ENCODE peak calls at places on chromosomes 6 and 20, in ten cellular contexts. One of them, this sample, is unnamed.
A peak's percentile ranks its signal among the peaks of the same experiment; 100 is the strongest.

GRCh38 chr6:167572106-167572505 is 247.2 kb downstream of the TTLL2 start:
- DNase-seq in AG10803: no peak
- DNase-seq in IMR-90: no peak
- DNase-seq in thoracic aorta: no peak
- DNase-seq in cardiac muscle cell: no peak
- DNase-seq in cardiac fibroblast: no peak
- DNase-seq in fibroblast of lung: no peak
- DNase-seq in neural progenitor cell: no peak
- DNase-seq in esophagus muscularis mucosa: peak; percentile 29
- DNase-seq in epithelial cell of esophagus: no peak
- DNase-seq in this sample: no peak

GRCh38 chr6:35589904-35590303 is 77.2 kb upstream of the TULP1 start:
- DNase-seq in AG10803: no peak
- DNase-seq in IMR-90: no peak
- DNase-seq in thoracic aorta: no peak
- DNase-seq in cardiac muscle cell: no peak
- DNase-seq in cardiac fibroblast: no peak
- DNase-seq in fibroblast of lung: no peak
- DNase-seq in neural progenitor cell: no peak
- DNase-seq in esophagus muscularis mucosa: no peak
- DNase-seq in epithelial cell of esophagus: no peak
- DNase-seq in this sample: no peak

GRCh38 chr6:69305456-69305855 is 491.4 kb downstream of the LMBRD1 start:
- DNase-seq in AG10803: no peak
- DNase-seq in IMR-90: no peak
- DNase-seq in thoracic aorta: no peak
- DNase-seq in cardiac muscle cell: no peak
- DNase-seq in cardiac fibroblast: no peak
- DNase-seq in fibroblast of lung: no peak
- DNase-seq in neural progenitor cell: no peak
- DNase-seq in esophagus muscularis mucosa: no peak
- DNase-seq in epithelial cell of esophagus: no peak
- DNase-seq in this sample: no peak

GRCh38 chr20:51695574-51696303 is 72.5 kb downstream of the ATP9A start:
- DNase-seq in AG10803: peak; percentile 77
- DNase-seq in IMR-90: peak; percentile 93
- DNase-seq in thoracic aorta: no peak
- DNase-seq in cardiac muscle cell: peak; percentile 61
- DNase-seq in cardiac fibroblast: peak; percentile 76
- DNase-seq in fibroblast of lung: peak; percentile 83
- DNase-seq in neural progenitor cell: no peak
- DNase-seq in esophagus muscularis mucosa: no peak
- DNase-seq in epithelial cell of esophagus: peak; percentile 66
- DNase-seq in this sample: peak; percentile 89

GRCh38 chr6:149484733-149485700 is at the start of gene ZC3H12D:
- DNase-seq in AG10803: peak; percentile 16
- DNase-seq in IMR-90: peak; percentile 33
- DNase-seq in thoracic aorta: no peak
- DNase-seq in cardiac muscle cell: peak; percentile 28
- DNase-seq in cardiac fibroblast: peak; percentile 17
- DNase-seq in fibroblast of lung: peak; percentile 44
- DNase-seq in neural progenitor cell: peak; percentile 18
- DNase-seq in esophagus muscularis mucosa: peak; percentile 77
- DNase-seq in epithelial cell of esophagus: no peak
- DNase-seq in this sample: no peak

GRCh38 chr6:124036384-124036783 is 232.7 kb downstream of the NKAIN2 start:
- DNase-seq in AG10803: no peak
- DNase-seq in IMR-90: no peak
- DNase-seq in thoracic aorta: no peak
- DNase-seq in cardiac muscle cell: no peak
- DNase-seq in cardiac fibroblast: no peak
- DNase-seq in fibroblast of lung: no peak
- DNase-seq in neural progenitor cell: no peak
- DNase-seq in esophagus muscularis mucosa: no peak
- DNase-seq in epithelial cell of esophagus: no peak
- DNase-seq in this sample: no peak

GRCh38 chr6:164409309-164410009 is 899.9 kb downstream of the C6orf118 start:
- DNase-seq in AG10803: no peak
- DNase-seq in IMR-90: no peak
- DNase-seq in thoracic aorta: no peak
- DNase-seq in cardiac muscle cell: peak; percentile 15
- DNase-seq in cardiac fibroblast: no peak
- DNase-seq in fibroblast of lung: no peak
- DNase-seq in neural progenitor cell: no peak
- DNase-seq in esophagus muscularis mucosa: no peak
- DNase-seq in epithelial cell of esophagus: no peak
- DNase-seq in this sample: no peak

GRCh38 chr6:52333840-52334200 is 28.1 kb upstream of the PAQR8 start:
- DNase-seq in AG10803: no peak
- DNase-seq in IMR-90: no peak
- DNase-seq in thoracic aorta: no peak
- DNase-seq in cardiac muscle cell: no peak
- DNase-seq in cardiac fibroblast: no peak
- DNase-seq in fibroblast of lung: no peak
- DNase-seq in neural progenitor cell: no peak
- DNase-seq in esophagus muscularis mucosa: no peak
- DNase-seq in epithelial cell of esophagus: no peak
- DNase-seq in this sample: no peak

DNA sequence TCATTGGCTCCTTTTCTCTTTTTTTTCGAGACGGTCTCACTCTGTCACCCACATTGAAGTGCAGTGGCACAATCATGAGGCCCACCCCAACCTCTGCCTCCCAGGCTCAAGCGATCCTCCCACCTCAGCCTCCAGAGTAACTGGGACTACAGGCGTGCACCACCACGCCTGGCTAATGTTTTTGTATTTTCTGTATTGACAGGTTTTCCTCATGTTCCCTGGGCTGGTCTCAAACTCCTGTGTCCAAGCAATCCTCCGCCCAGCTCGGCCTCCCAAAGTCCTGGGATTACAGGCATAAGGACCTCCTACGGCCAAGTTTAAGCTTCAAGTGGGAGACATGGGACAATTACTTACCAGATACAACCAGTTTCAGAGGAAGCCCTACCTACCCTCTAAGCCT is 9.4 kb upstream of the POU5F1 start:
- DNase-seq in AG10803: no peak
- DNase-seq in IMR-90: no peak
- DNase-seq in thoracic aorta: no peak
- DNase-seq in cardiac muscle cell: no peak
- DNase-seq in cardiac fibroblast: no peak
- DNase-seq in fibroblast of lung: no peak
- DNase-seq in neural progenitor cell: no peak
- DNase-seq in esophagus muscularis mucosa: no peak
- DNase-seq in epithelial cell of esophagus: no peak
- DNase-seq in this sample: no peak
- H3K4me3 ChIP-seq in AG10803: peak overlapping the region; percentile 58
- H3K4me3 ChIP-seq in IMR-90: no peak overlapping the region
- H3K4me3 ChIP-seq in thoracic aorta: peak overlapping the region; percentile 72
- H3K4me3 ChIP-seq in cardiac muscle cell: no peak overlapping the region
- H3K4me3 ChIP-seq in cardiac fibroblast: peak overlapping the region; percentile 49
- H3K4me3 ChIP-seq in fibroblast of lung: no peak overlapping the region
- H3K4me3 ChIP-seq in neural progenitor cell: no peak overlapping the region
- H3K4me3 ChIP-seq in esophagus muscularis mucosa: peak overlapping the region; percentile 26
- H3K4me3 ChIP-seq in epithelial cell of esophagus: peak overlapping the region; percentile 40
- H3K4me3 ChIP-seq in this sample: peak overlapping the region; percentile 46

DNA sequence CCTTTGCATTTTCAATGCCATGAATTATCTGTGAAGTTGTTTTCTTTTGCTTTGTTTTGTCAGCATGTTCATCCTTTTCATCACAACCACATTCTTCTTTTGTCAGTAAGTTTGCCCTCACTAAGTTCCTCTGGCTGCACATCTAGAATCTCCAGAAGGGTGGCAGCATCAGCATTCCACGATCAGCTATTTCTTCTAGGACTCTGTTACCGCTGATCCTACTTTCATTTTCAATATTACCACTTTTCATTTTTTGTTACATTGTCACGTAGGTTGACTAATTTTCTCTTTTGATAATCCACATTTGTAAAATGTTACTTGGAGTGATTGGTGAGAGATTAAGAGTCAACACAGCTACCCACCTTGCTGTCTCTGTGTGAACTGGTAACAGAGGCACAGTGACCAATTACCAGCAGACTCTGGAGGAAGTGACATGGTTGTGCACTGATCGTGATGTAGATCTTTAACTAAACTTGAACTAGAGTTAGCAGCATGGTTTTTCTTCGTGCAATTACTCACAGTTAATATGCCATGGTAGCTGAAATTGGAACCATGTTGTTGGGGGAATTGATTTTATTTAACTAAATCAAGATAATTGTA is 307.9 kb upstream of the SLC35B3 start:
- DNase-seq in AG10803: no peak
- DNase-seq in IMR-90: no peak
- DNase-seq in thoracic aorta: no peak
- DNase-seq in cardiac muscle cell: no peak
- DNase-seq in cardiac fibroblast: no peak
- DNase-seq in fibroblast of lung: no peak
- DNase-seq in neural progenitor cell: no peak
- DNase-seq in esophagus muscularis mucosa: no peak
- DNase-seq in epithelial cell of esophagus: no peak
- DNase-seq in this sample: peak; percentile 52
- TF ChIP-seq CTCF in AG10803: no peak
- TF ChIP-seq CTCF in IMR-90: no peak
- TF ChIP-seq CTCF in thoracic aorta: no peak
- TF ChIP-seq CTCF in cardiac muscle cell: no peak
- TF ChIP-seq CTCF in cardiac fibroblast: no peak
- TF ChIP-seq CTCF in fibroblast of lung: peak; percentile 6
- TF ChIP-seq CTCF in neural progenitor cell: no peak
- TF ChIP-seq CTCF in esophagus muscularis mucosa: no peak
- TF ChIP-seq CTCF in epithelial cell of esophagus: no peak
- TF ChIP-seq CTCF in this sample: no peak

DNA sequence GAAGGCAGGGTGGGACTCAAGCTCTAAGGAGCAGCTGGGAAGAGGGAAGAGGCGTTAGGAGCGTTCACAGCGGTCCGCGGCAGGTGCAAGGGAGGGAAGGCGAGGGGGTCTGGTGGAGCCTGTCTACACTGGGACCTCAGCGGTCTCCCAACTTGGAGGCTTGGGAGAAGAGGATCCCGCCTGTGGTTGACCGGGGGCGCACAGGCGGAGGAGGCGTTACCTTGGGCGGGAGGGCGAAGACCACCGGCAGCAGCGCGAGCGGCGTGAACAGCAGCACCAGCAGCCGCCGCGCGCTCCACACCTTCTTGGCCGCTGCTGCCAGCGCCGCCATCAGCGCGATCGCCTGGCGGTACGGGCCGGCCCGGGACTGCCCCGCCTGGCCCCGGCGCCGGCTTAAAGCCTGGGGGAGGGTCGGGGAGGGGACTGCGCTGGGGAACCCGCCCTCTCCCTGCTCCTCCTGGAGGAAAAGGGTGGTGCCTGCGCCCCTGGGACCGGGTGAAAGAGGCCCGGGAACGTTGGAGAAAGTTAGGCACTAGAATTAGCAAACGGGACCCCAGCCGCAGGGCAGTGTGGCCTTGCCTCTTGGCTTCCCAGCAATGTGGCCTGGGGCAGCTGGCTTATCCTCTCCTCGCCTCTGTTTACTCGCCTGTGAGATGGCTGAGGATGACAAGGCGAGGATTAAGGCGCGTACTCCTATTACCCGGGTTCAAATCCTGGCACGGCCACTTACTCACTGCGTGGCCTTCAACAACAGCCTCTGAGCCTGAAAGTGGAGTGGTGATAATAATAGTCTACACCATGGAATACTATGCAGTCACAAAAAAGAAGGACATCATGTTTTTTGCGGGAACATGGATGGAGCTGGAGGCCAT is at the start of gene SLC13A3:
- DNase-seq in AG10803: no peak
- DNase-seq in IMR-90: no peak
- DNase-seq in thoracic aorta: no peak
- DNase-seq in cardiac muscle cell: peak; percentile 23
- DNase-seq in cardiac fibroblast: no peak
- DNase-seq in fibroblast of lung: no peak
- DNase-seq in neural progenitor cell: peak; percentile 87
- DNase-seq in esophagus muscularis mucosa: no peak
- DNase-seq in epithelial cell of esophagus: no peak
- DNase-seq in this sample: no peak
- H3K4me3 ChIP-seq in AG10803: no peak within 1 kb of the TSS
- H3K4me3 ChIP-seq in IMR-90: no peak within 1 kb of the TSS
- H3K4me3 ChIP-seq in thoracic aorta: peak within 1 kb of the TSS; percentile 26
- H3K4me3 ChIP-seq in cardiac muscle cell: peak within 1 kb of the TSS; percentile 15
- H3K4me3 ChIP-seq in cardiac fibroblast: no peak within 1 kb of the TSS
- H3K4me3 ChIP-seq in fibroblast of lung: no peak within 1 kb of the TSS
- H3K4me3 ChIP-seq in neural progenitor cell: peak within 1 kb of the TSS; percentile 42
- H3K4me3 ChIP-seq in esophagus muscularis mucosa: peak within 1 kb of the TSS; percentile 34
- H3K4me3 ChIP-seq in epithelial cell of esophagus: no peak within 1 kb of the TSS
- H3K4me3 ChIP-seq in this sample: no peak within 1 kb of the TSS

GRCh38 chr20:38223743-38224100 is 36.8 kb downstream of the KIAA1755 start:
- DNase-seq in AG10803: no peak
- DNase-seq in IMR-90: no peak
- DNase-seq in thoracic aorta: no peak
- DNase-seq in cardiac muscle cell: no peak
- DNase-seq in cardiac fibroblast: no peak
- DNase-seq in fibroblast of lung: no peak
- DNase-seq in neural progenitor cell: no peak
- DNase-seq in esophagus muscularis mucosa: no peak
- DNase-seq in epithelial cell of esophagus: no peak
- DNase-seq in this sample: no peak

GRCh38 chr20:38222231-38222922 is 38.2 kb downstream of the KIAA1755 start:
- DNase-seq in AG10803: peak; percentile 42
- DNase-seq in IMR-90: peak; percentile 48
- DNase-seq in thoracic aorta: peak; percentile 53
- DNase-seq in cardiac muscle cell: peak; percentile 63
- DNase-seq in cardiac fibroblast: peak; percentile 67
- DNase-seq in fibroblast of lung: peak; percentile 26
- DNase-seq in neural progenitor cell: peak; percentile 83
- DNase-seq in esophagus muscularis mucosa: no peak
- DNase-seq in epithelial cell of esophagus: peak; percentile 61
- DNase-seq in this sample: no peak

GRCh38 chr20:38221041-38221589 is 39.4 kb downstream of the KIAA1755 start:
- DNase-seq in AG10803: peak; percentile 27
- DNase-seq in IMR-90: peak; percentile 52
- DNase-seq in thoracic aorta: no peak
- DNase-seq in cardiac muscle cell: peak; percentile 62
- DNase-seq in cardiac fibroblast: peak; percentile 68
- DNase-seq in fibroblast of lung: peak; percentile 39
- DNase-seq in neural progenitor cell: peak; percentile 90
- DNase-seq in esophagus muscularis mucosa: no peak
- DNase-seq in epithelial cell of esophagus: peak; percentile 58
- DNase-seq in this sample: peak; percentile 82

GRCh38 chr20:38224534-38224933 is 36.0 kb downstream of the KIAA1755 start:
- DNase-seq in AG10803: no peak
- DNase-seq in IMR-90: no peak
- DNase-seq in thoracic aorta: no peak
- DNase-seq in cardiac muscle cell: no peak
- DNase-seq in cardiac fibroblast: no peak
- DNase-seq in fibroblast of lung: no peak
- DNase-seq in neural progenitor cell: no peak
- DNase-seq in esophagus muscularis mucosa: no peak
- DNase-seq in epithelial cell of esophagus: no peak
- DNase-seq in this sample: no peak

DNA sequence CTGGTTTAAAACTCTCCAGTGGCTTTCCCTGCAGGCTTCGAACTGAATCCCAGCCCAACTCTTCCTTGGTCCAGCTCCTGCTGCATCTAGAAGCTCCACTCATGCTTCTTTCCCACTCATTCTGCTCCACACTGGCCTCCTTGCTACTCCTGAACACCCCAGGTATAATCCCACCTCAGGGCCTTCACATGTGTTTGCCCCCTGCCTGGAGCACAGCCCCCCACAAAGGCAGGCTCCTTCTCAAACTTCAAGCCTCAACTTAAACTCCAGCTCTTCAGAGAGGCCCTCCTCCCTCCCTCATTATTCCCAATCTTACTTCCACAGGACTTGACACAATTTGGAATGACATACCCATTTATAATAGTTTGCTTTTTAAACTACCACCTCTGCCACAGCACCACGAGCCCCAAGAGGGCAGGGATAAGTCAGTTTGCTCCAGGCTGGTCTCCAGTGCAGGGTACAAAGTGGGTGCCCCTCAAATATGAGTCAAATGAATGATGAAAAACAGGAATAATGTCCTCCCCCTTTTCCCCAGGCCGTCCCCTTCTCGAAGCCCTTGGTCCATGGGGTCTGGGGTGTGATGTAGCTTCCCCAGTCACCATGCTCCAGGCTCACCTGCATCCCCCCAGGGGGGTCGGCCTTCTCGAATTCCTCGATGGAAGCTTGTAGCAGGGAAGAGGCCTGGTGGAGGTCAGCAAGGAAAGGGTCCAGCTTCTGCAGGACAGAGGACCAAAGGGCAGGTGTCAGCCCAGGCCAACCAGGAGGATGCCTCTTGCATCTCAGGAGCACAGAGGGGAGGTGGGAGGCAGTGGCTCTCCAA is 37.4 kb downstream of the KIAA1755 start:
- DNase-seq in AG10803: no peak
- DNase-seq in IMR-90: no peak
- DNase-seq in thoracic aorta: no peak
- DNase-seq in cardiac muscle cell: no peak
- DNase-seq in cardiac fibroblast: no peak
- DNase-seq in fibroblast of lung: no peak
- DNase-seq in neural progenitor cell: no peak
- DNase-seq in esophagus muscularis mucosa: no peak
- DNase-seq in epithelial cell of esophagus: no peak
- DNase-seq in this sample: no peak
- TF ChIP-seq CTCF in AG10803: no peak
- TF ChIP-seq CTCF in IMR-90: no peak
- TF ChIP-seq CTCF in thoracic aorta: peak; percentile 0
- TF ChIP-seq CTCF in cardiac muscle cell: no peak
- TF ChIP-seq CTCF in cardiac fibroblast: no peak
- TF ChIP-seq CTCF in fibroblast of lung: no peak
- TF ChIP-seq CTCF in neural progenitor cell: no peak
- TF ChIP-seq CTCF in esophagus muscularis mucosa: no peak
- TF ChIP-seq CTCF in epithelial cell of esophagus: no peak
- TF ChIP-seq CTCF in this sample: no peak

This sample was measured in foreskin fibroblast.